ENCODE peak calls at places on chromosomes 2 and 18, in eight cellular contexts. One of them, this sample, is unnamed.

GRCh38 chr18:45690975-45691815 is 32.8 kb upstream of the SLC14A1 start:
- DNase-seq in lung microvascular endothelial cell: peak; percentile 75
- DNase-seq in HCEC 1CT: peak; percentile 61
- DNase-seq in activated CD4-positive, alpha-beta T cell treated with anti-CD3 and anti-CD28 coated beads, Interleukin-2, amount 10 ng/mL, durations not matched to agents 7 days and 5 days: peak; percentile 81
- DNase-seq in NCI-H1105: peak; percentile 43
- DNase-seq in uterus: peak; percentile 71
- DNase-seq in foreskin fibroblast: peak; percentile 92
- DNase-seq in BE2C: peak; percentile 47
- DNase-seq in this sample: peak; percentile 72

GRCh38 chr18:37567994-37568359 is 2.4 kb upstream of the CELF4 start:
- DNase-seq in activated CD4-positive, alpha-beta T cell treated with anti-CD3 and anti-CD28 coated beads, Interleukin-2, amount 10 ng/mL, durations not matched to agents 7 days and 5 days: no peak
- DNase-seq in foreskin fibroblast: no peak
- DNase-seq in lung microvascular endothelial cell: no peak
- DNase-seq in HCEC 1CT: no peak
- DNase-seq in NCI-H1105: no peak
- DNase-seq in BE2C: no peak
- DNase-seq in uterus: no peak
- DNase-seq in this sample: no peak

GRCh38 chr18:70194227-70194890 is 11.1 kb downstream of the RTTN start:
- DNase-seq in activated CD4-positive, alpha-beta T cell treated with anti-CD3 and anti-CD28 coated beads, Interleukin-2, amount 10 ng/mL, durations not matched to agents 7 days and 5 days: no peak
- DNase-seq in lung microvascular endothelial cell: no peak
- DNase-seq in BE2C: no peak
- DNase-seq in foreskin fibroblast: no peak
- DNase-seq in NCI-H1105: no peak
- DNase-seq in uterus: no peak
- DNase-seq in HCEC 1CT: no peak
- DNase-seq in this sample: peak; percentile 23

GRCh38 chr2:118738106-118738505 is 109.3 kb downstream of the EN1 start:
- DNase-seq in HCEC 1CT: no peak
- DNase-seq in uterus: no peak
- DNase-seq in lung microvascular endothelial cell: peak; percentile 14
- DNase-seq in BE2C: no peak
- DNase-seq in activated CD4-positive, alpha-beta T cell treated with anti-CD3 and anti-CD28 coated beads, Interleukin-2, amount 10 ng/mL, durations not matched to agents 7 days and 5 days: no peak
- DNase-seq in NCI-H1105: no peak
- DNase-seq in foreskin fibroblast: no peak
- DNase-seq in this sample: no peak

GRCh38 chr18:26909599-26910290 is 44.2 kb upstream of the AQP4 start:
- DNase-seq in HCEC 1CT: no peak
- DNase-seq in lung microvascular endothelial cell: no peak
- DNase-seq in foreskin fibroblast: no peak
- DNase-seq in uterus: no peak
- DNase-seq in activated CD4-positive, alpha-beta T cell treated with anti-CD3 and anti-CD28 coated beads, Interleukin-2, amount 10 ng/mL, durations not matched to agents 7 days and 5 days: no peak
- DNase-seq in NCI-H1105: no peak
- DNase-seq in BE2C: no peak
- DNase-seq in this sample: no peak

GRCh38 chr2:218877331-218877730 is 3.3 kb upstream of the WNT10A start:
- DNase-seq in NCI-H1105: no peak
- DNase-seq in activated CD4-positive, alpha-beta T cell treated with anti-CD3 and anti-CD28 coated beads, Interleukin-2, amount 10 ng/mL, durations not matched to agents 7 days and 5 days: no peak
- DNase-seq in BE2C: peak; percentile 63
- DNase-seq in lung microvascular endothelial cell: no peak
- DNase-seq in uterus: no peak
- DNase-seq in HCEC 1CT: no peak
- DNase-seq in foreskin fibroblast: no peak
- DNase-seq in this sample: no peak

GRCh38 chr2:54088191-54088634 is 27.2 kb upstream of the ACYP2 start:
- DNase-seq in foreskin fibroblast: peak; percentile 68
- DNase-seq in activated CD4-positive, alpha-beta T cell treated with anti-CD3 and anti-CD28 coated beads, Interleukin-2, amount 10 ng/mL, durations not matched to agents 7 days and 5 days: no peak
- DNase-seq in NCI-H1105: no peak
- DNase-seq in HCEC 1CT: no peak
- DNase-seq in uterus: no peak
- DNase-seq in lung microvascular endothelial cell: no peak
- DNase-seq in BE2C: no peak
- DNase-seq in this sample: no peak

GRCh38 chr2:164898475-164898874 is 56.9 kb downstream of the SLC38A11 start:
- DNase-seq in foreskin fibroblast: peak; percentile 81
- DNase-seq in lung microvascular endothelial cell: peak; percentile 34
- DNase-seq in activated CD4-positive, alpha-beta T cell treated with anti-CD3 and anti-CD28 coated beads, Interleukin-2, amount 10 ng/mL, durations not matched to agents 7 days and 5 days: no peak
- DNase-seq in BE2C: no peak
- DNase-seq in uterus: no peak
- DNase-seq in NCI-H1105: no peak
- DNase-seq in HCEC 1CT: peak; percentile 48
- DNase-seq in this sample: no peak

This sample was measured in GM10248.